ENCODE peak calls at places on chromosomes 1 and 21, in nine cellular contexts. V is hepatocyte; P is naive thymus-derived CD4-positive, alpha-beta T cell; I is GM06990; L is heart right ventricle; O is astrocyte of the spinal cord; J is AG09309; C is PC-9; R is Panc1. A is an unnamed sample.

GRCh38 chr1:34781071-34781843 is at the start of gene GJB3:
- DNase-seq in V (peak; percentile 46), P (no peak), I (no peak), L (no peak), O (no peak), J (no peak), C (peak; percentile 70), R (no peak), A (no peak)

GRCh38 chr1:24237750-24238149 is 50.7 kb upstream of the IFNLR1 start:
- DNase-seq in V (no peak), P (no peak), I (no peak), L (no peak), O (no peak), J (no peak), C (no peak), R (no peak), A (no peak)

GRCh38 chr1:46526013-46526688 is 25.3 kb downstream of the KNCN start:
- DNase-seq in V (no peak), P (no peak), I (no peak), L (no peak), O (no peak), J (no peak), C (no peak), R (no peak), A (no peak)

GRCh38 chr1:76635784-76636183 is 231.5 kb upstream of the ST6GALNAC5 start:
- DNase-seq in V (no peak), P (no peak), I (no peak), L (no peak), O (no peak), J (no peak), C (no peak), R (no peak), A (peak; percentile 12)

GRCh38 chr1:174276087-174276486 is 116.8 kb downstream of the RABGAP1L start:
- DNase-seq in V (no peak), P (no peak), I (peak; percentile 44), L (no peak), O (no peak), J (no peak), C (no peak), R (no peak), A (no peak)

GRCh38 chr1:115640384-115640783 is 1.4 kb upstream of the VANGL1 start:
- DNase-seq in V (no peak), P (no peak), I (no peak), L (no peak), O (no peak), J (no peak), C (no peak), R (no peak), A (no peak)

GRCh38 chr1:62912028-62912638 is 128.2 kb downstream of the ATG4C start:
- DNase-seq in V (peak; percentile 27), P (no peak), I (no peak), L (no peak), O (peak; percentile 31), J (peak; percentile 3), C (no peak), R (no peak), A (no peak)

GRCh38 chr21:17688912-17689874 is 76.5 kb upstream of the BTG3 start:
- DNase-seq in V (peak; percentile 55), P (peak; percentile 26), I (peak; percentile 37), L (peak; percentile 35), O (peak; percentile 63), J (no peak), C (peak; percentile 90), R (no peak), A (no peak)

GRCh38 chr1:29309621-29310020 is 73.3 kb downstream of the PTPRU start:
- DNase-seq in V (no peak), P (no peak), I (no peak), L (no peak), O (no peak), J (no peak), C (no peak), R (no peak), A (no peak)

GRCh38 chr1:55612988-55613387 is 397.8 kb upstream of the USP24 start:
- DNase-seq in V (no peak), P (no peak), I (no peak), L (no peak), O (peak; percentile 69), J (peak; percentile 71), C (no peak), R (no peak), A (no peak)

GRCh38 chr1:20975668-20976067 is 188.6 kb upstream of the HP1BP3 start:
- DNase-seq in V (no peak), P (no peak), I (no peak), L (no peak), O (no peak), J (no peak), C (no peak), R (no peak), A (no peak)

GRCh38 chr1:177077734-177078489 is 86.6 kb downstream of the ASTN1 start:
- DNase-seq in V (no peak), P (no peak), I (no peak), L (no peak), O (peak; percentile 29), J (no peak), C (no peak), R (no peak), A (no peak)

GRCh38 chr1:171487038-171487437 is 1.7 kb downstream of the PRRC2C start:
- DNase-seq in V (no peak), P (no peak), I (no peak), L (no peak), O (no peak), J (no peak), C (no peak), R (no peak), A (no peak)
- H3K4me3 ChIP-seq in V (peak overlapping the region; percentile 69), P (peak overlapping the region; percentile 93), I (peak overlapping the region; percentile 99), L (peak overlapping the region; percentile 98), O (peak overlapping the region; percentile 95), J (peak overlapping the region; percentile 92), C (peak overlapping the region; percentile 96), R (peak overlapping the region; percentile 69), A (peak overlapping the region; percentile 100)

DNA sequence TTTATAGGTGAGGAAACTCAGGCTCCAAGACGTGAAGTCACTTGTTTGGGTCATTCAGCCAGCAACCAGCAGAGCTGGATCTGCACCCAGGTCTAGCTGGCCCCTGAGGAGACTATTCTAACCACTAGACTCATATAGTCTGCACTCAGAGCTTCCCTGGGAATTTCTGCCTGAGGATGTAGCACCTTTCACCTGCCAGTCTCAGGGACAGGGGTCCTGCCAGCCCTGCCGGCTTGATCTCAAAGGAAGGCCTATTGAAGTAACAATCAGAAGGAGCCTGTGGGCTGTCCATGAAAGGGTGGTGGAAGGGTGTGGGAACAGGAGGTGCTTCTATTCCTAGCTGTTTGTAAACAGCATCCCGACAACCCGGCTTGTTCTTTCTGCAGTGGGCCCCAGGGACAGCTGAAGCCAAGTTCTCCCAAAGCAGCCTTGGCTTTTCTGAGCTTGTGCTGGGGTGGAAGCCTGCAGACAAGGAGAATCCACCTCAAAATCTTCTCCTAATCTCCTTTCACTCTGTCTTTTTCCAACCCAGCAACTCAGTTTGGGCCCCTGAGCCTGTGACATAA is 7.8 kb downstream of the LMOD1 start:
- DNase-seq in V (no peak), P (no peak), I (no peak), L (no peak), O (no peak), J (no peak), C (no peak), R (no peak), A (no peak)
- H3K4me3 ChIP-seq in V (no peak overlapping the region), P (no peak overlapping the region), I (no peak overlapping the region), L (no peak overlapping the region), O (no peak overlapping the region), J (no peak overlapping the region), C (no peak overlapping the region), R (no peak overlapping the region), A (no peak overlapping the region)

GRCh38 chr1:227561303-227561702 is 2.1 kb upstream of the ZNF678 start:
- DNase-seq in V (no peak), P (no peak), I (no peak), L (no peak), O (no peak), J (no peak), C (no peak), R (no peak), A (no peak)

GRCh38 chr1:227562037-227562436 is 1.3 kb upstream of the ZNF678 start:
- DNase-seq in V (no peak), P (no peak), I (no peak), L (no peak), O (no peak), J (no peak), C (no peak), R (no peak), A (no peak)

GRCh38 chr1:227559926-227560325 is 3.4 kb upstream of the ZNF678 start:
- DNase-seq in V (no peak), P (no peak), I (no peak), L (no peak), O (no peak), J (no peak), C (no peak), R (no peak), A (no peak)

GRCh38 chr1:227560393-227560792 is 3.0 kb upstream of the ZNF678 start:
- DNase-seq in V (no peak), P (no peak), I (no peak), L (no peak), O (no peak), J (no peak), C (no peak), R (no peak), A (no peak)

DNA sequence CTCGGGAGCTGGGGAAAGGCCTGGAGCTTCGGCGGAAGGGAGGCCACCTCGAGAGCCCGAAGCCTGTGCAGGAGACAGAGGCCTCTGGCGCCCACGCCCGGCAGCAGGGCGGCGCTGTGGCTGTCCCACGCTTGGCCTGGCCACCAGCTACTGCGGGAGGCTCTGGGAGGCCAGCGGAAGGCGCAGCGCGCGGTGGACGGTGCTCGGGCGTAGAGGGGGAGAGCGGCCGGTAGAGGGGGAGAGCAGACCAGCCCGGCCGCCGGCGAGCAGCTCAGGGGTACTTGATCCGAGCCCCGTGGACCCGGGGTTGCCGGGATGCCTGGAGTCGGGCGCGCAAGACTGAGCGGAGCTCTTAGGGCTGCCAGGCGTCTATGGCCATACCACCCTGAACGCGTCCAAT is 2.5 kb upstream of the ZNF678 start:
- DNase-seq in V (no peak), P (no peak), I (no peak), L (no peak), O (no peak), J (no peak), C (no peak), R (no peak), A (no peak)
- H3K4me3 ChIP-seq in V (no peak overlapping the region), P (no peak overlapping the region), I (no peak overlapping the region), L (no peak overlapping the region), O (no peak overlapping the region), J (no peak overlapping the region), C (no peak overlapping the region), R (no peak overlapping the region), A (no peak overlapping the region)

GRCh38 chr1:27253611-27254010 is 19.2 kb downstream of the WDTC1 start:
- DNase-seq in V (no peak), P (no peak), I (no peak), L (no peak), O (no peak), J (no peak), C (no peak), R (no peak), A (no peak)
- H3K4me3 ChIP-seq in V (no peak overlapping the region), P (no peak overlapping the region), I (peak overlapping the region; percentile 25), L (no peak overlapping the region), O (no peak overlapping the region), J (no peak overlapping the region), C (no peak overlapping the region), R (no peak overlapping the region), A (no peak overlapping the region)

DNA sequence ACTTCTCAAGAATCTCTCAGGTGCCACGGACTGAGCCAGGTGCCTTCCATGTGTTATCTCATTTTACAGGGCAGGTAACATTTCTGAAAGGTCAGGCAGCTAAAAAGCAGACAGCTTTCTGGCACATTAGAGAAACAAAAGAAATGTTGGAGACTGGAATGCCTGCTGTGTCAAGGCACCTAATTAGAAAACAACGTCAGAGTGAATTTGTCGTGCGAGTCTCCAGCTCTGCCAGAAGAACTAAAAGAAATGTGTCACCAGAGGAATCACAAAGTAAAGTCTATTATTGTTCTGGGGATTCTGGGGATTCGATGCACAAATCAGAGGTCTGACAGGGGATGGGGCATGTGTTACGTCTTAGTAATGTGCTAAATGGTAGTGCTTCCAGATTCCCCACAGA is 89.3 kb downstream of the EDEM3 start:
- DNase-seq in V (no peak), P (no peak), I (no peak), L (no peak), O (no peak), J (no peak), C (no peak), R (no peak), A (no peak)
- H3K4me3 ChIP-seq in V (no peak overlapping the region), P (no peak overlapping the region), I (no peak overlapping the region), L (no peak overlapping the region), O (no peak overlapping the region), J (no peak overlapping the region), C (no peak overlapping the region), R (no peak overlapping the region), A (no peak overlapping the region)

A was measured in skeletal muscle cell.